ENCODE peak calls at places on chromosomes 7 and 10, in eight cellular contexts. One of them, this sample, is unnamed.

GRCh38 chr7:46764100-46764941 is 817.6 kb downstream of the TNS3 start:
- DNase-seq in H1: no peak
- DNase-seq in GDM1: no peak
- DNase-seq in EL: peak
- DNase-seq in effector CD4-positive, alpha-beta T cell: no peak
- DNase-seq in GM13976: no peak
- DNase-seq in adrenal gland: peak
- DNase-seq in NCI-H774: peak
- DNase-seq in this sample: no peak

GRCh38 chr7:99024066-99024465 is 119.8 kb downstream of the SMURF1 start:
- DNase-seq in H1: no peak
- DNase-seq in GDM1: no peak
- DNase-seq in EL: no peak
- DNase-seq in effector CD4-positive, alpha-beta T cell: no peak
- DNase-seq in GM13976: no peak
- DNase-seq in adrenal gland: no peak
- DNase-seq in NCI-H774: no peak
- DNase-seq in this sample: no peak

GRCh38 chr10:5744849-5745248 is 60.2 kb downstream of the TASOR2 start:
- DNase-seq in H1: no peak
- DNase-seq in GDM1: no peak
- DNase-seq in EL: no peak
- DNase-seq in effector CD4-positive, alpha-beta T cell: no peak
- DNase-seq in GM13976: no peak
- DNase-seq in adrenal gland: no peak
- DNase-seq in NCI-H774: no peak
- DNase-seq in this sample: no peak

GRCh38 chr10:127790165-127790564 is 53.2 kb downstream of the FOXI2 start:
- DNase-seq in H1: no peak
- DNase-seq in GDM1: peak
- DNase-seq in EL: no peak
- DNase-seq in effector CD4-positive, alpha-beta T cell: no peak
- DNase-seq in GM13976: no peak
- DNase-seq in adrenal gland: no peak
- DNase-seq in NCI-H774: no peak
- DNase-seq in this sample: no peak

GRCh38 chr10:112912441-112912911 is 37.6 kb upstream of the TCF7L2 start:
- DNase-seq in H1: no peak
- DNase-seq in GDM1: no peak
- DNase-seq in EL: no peak
- DNase-seq in effector CD4-positive, alpha-beta T cell: no peak
- DNase-seq in GM13976: no peak
- DNase-seq in adrenal gland: no peak
- DNase-seq in NCI-H774: no peak
- DNase-seq in this sample: no peak

GRCh38 chr7:55546826-55547225 is 25.5 kb downstream of the VOPP1 start:
- DNase-seq in H1: no peak
- DNase-seq in GDM1: peak
- DNase-seq in EL: peak
- DNase-seq in effector CD4-positive, alpha-beta T cell: no peak
- DNase-seq in GM13976: no peak
- DNase-seq in adrenal gland: peak
- DNase-seq in NCI-H774: peak
- DNase-seq in this sample: peak

GRCh38 chr7:2373124-2373556 is 18.5 kb downstream of the EIF3B start:
- DNase-seq in H1: no peak
- DNase-seq in GDM1: no peak
- DNase-seq in EL: no peak
- DNase-seq in effector CD4-positive, alpha-beta T cell: no peak
- DNase-seq in GM13976: no peak
- DNase-seq in adrenal gland: no peak
- DNase-seq in NCI-H774: no peak
- DNase-seq in this sample: no peak

GRCh38 chr10:110577056-110577455 is 9.6 kb downstream of the SMC3 start:
- DNase-seq in H1: no peak
- DNase-seq in GDM1: no peak
- DNase-seq in EL: peak
- DNase-seq in effector CD4-positive, alpha-beta T cell: no peak
- DNase-seq in GM13976: no peak
- DNase-seq in adrenal gland: no peak
- DNase-seq in NCI-H774: no peak
- DNase-seq in this sample: no peak

GRCh38 chr7:82726038-82726800 is 282.6 kb upstream of the CACNA2D1 start:
- DNase-seq in H1: no peak
- DNase-seq in GDM1: no peak
- DNase-seq in EL: no peak
- DNase-seq in effector CD4-positive, alpha-beta T cell: no peak
- DNase-seq in GM13976: no peak
- DNase-seq in adrenal gland: peak
- DNase-seq in NCI-H774: peak
- DNase-seq in this sample: no peak

GRCh38 chr10:16909961-16910794 is 93.0 kb upstream of the RSU1 start:
- DNase-seq in H1: no peak
- DNase-seq in GDM1: no peak
- DNase-seq in EL: no peak
- DNase-seq in effector CD4-positive, alpha-beta T cell: no peak
- DNase-seq in GM13976: no peak
- DNase-seq in adrenal gland: no peak
- DNase-seq in NCI-H774: no peak
- DNase-seq in this sample: no peak

GRCh38 chr7:157472311-157473050 is 135.7 kb downstream of the DNAJB6 start:
- DNase-seq in H1: no peak
- DNase-seq in GDM1: no peak
- DNase-seq in EL: no peak
- DNase-seq in effector CD4-positive, alpha-beta T cell: no peak
- DNase-seq in GM13976: no peak
- DNase-seq in adrenal gland: no peak
- DNase-seq in NCI-H774: no peak
- DNase-seq in this sample: no peak

GRCh38 chr7:36653011-36653670 is 71.2 kb downstream of the AOAH start:
- DNase-seq in H1: no peak
- DNase-seq in GDM1: no peak
- DNase-seq in EL: peak
- DNase-seq in effector CD4-positive, alpha-beta T cell: no peak
- DNase-seq in GM13976: no peak
- DNase-seq in adrenal gland: no peak
- DNase-seq in NCI-H774: no peak
- DNase-seq in this sample: no peak

GRCh38 chr7:111853231-111853990 is 291.1 kb upstream of the IMMP2L start:
- DNase-seq in H1: no peak
- DNase-seq in GDM1: no peak
- DNase-seq in EL: no peak
- DNase-seq in effector CD4-positive, alpha-beta T cell: no peak
- DNase-seq in GM13976: no peak
- DNase-seq in adrenal gland: no peak
- DNase-seq in NCI-H774: no peak
- DNase-seq in this sample: no peak

GRCh38 chr7:159083001-159083697 is 61.5 kb downstream of the VIPR2 start:
- DNase-seq in H1: no peak
- DNase-seq in GDM1: no peak
- DNase-seq in EL: no peak
- DNase-seq in effector CD4-positive, alpha-beta T cell: no peak
- DNase-seq in GM13976: no peak
- DNase-seq in adrenal gland: no peak
- DNase-seq in NCI-H774: no peak
- DNase-seq in this sample: peak

This sample was measured in suprapubic skin.